ENCODE peak calls at places on chromosomes 12 and 14, in eight cellular contexts. E is OCI-LY7; T is H9; Y is left ventricle myocardium inferior; J is HFF-Myc; I is stimulated activated naive CD8-positive, alpha-beta T cell treated with anti-CD3 and anti-CD28 coated beads, Interleukin-15, amount 100 ng/mL, for 72 hours; F is cardiac fibroblast; A is activated CD4-positive, alpha-beta T cell treated with anti-CD3 and anti-CD28 coated beads, Interleukin-2, amount 10 ng/mL, durations not matched to agents 24 days and 14 days. V is an unnamed sample.

GRCh38 chr14:48333221-48333910 is 658.0 kb upstream of the MDGA2 start:
- DNase-seq in A (no peak), F (no peak), J (no peak), Y (no peak), I (no peak), T (no peak), E (no peak), V (no peak)

GRCh38 chr12:78361683-78362082 is 502.9 kb upstream of the SYT1 start:
- DNase-seq in I (no peak), E (no peak), F (no peak), A (no peak), Y (no peak), T (no peak), J (no peak), V (no peak)

GRCh38 chr12:55718020-55718419 is 2.2 kb upstream of the RDH5 start:
- DNase-seq in I (no peak), A (no peak), Y (no peak), E (no peak), F (peak), J (no peak), T (peak), V (no peak)

GRCh38 chr14:61602733-61603077 is 92.6 kb upstream of the HIF1A start:
- DNase-seq in E (no peak), Y (no peak), J (no peak), A (no peak), I (no peak), T (no peak), F (peak), V (no peak)

GRCh38 chr14:104278214-104278534 is 139.8 kb downstream of the KIF26A start:
- DNase-seq in T (peak), A (no peak), E (no peak), J (no peak), I (peak), F (no peak), Y (no peak), V (no peak)

GRCh38 chr12:67650127-67650495 is 1.6 kb downstream of the DYRK2 start:
- DNase-seq in Y (peak), T (no peak), I (peak), F (peak), E (no peak), A (peak), J (no peak), V (peak)

GRCh38 chr14:61652526-61653262 is 42.6 kb upstream of the HIF1A start:
- DNase-seq in E (no peak), Y (no peak), T (no peak), F (no peak), I (no peak), A (no peak), J (no peak), V (no peak)

GRCh38 chr12:63955831-63956685 is 111.6 kb downstream of the SRGAP1 start:
- DNase-seq in J (no peak), Y (no peak), I (no peak), E (no peak), T (no peak), A (no peak), F (peak), V (no peak)

GRCh38 chr14:73729556-73730265 is 15.5 kb upstream of the PNMA1 start:
- DNase-seq in Y (no peak), F (no peak), J (no peak), T (no peak), E (no peak), A (no peak), I (no peak), V (no peak)

GRCh38 chr12:105623337-105623736 is 292.8 kb downstream of the C12orf75 start:
- DNase-seq in J (no peak), I (no peak), A (no peak), T (no peak), F (no peak), E (no peak), Y (no peak), V (no peak)

GRCh38 chr12:18492372-18493025 is 231.2 kb downstream of the PIK3C2G start:
- DNase-seq in I (no peak), E (no peak), T (no peak), A (no peak), Y (no peak), J (no peak), F (peak), V (no peak)

V was measured in upper lobe of left lung.